ENCODE peak calls at places on chromosomes 16 and 17, in five cellular contexts. E is lung, Z is adrenal gland, C is neural progenitor cell, U is bronchial epithelial cell. P is an unnamed sample.

GRCh38 chr17:79391808-79392233 is 219.0 kb downstream of the RBFOX3 start:
- DNase-seq in E (peak; percentile 71), Z (peak; percentile 68), C (peak; percentile 91), U (peak; percentile 28), P (peak; percentile 72)

GRCh38 chr16:70267516-70267915 is 15.8 kb upstream of the EXOSC6 start:
- DNase-seq in E (no peak), Z (peak; percentile 35), C (peak; percentile 70), U (peak; percentile 57), P (peak; percentile 46)

GRCh38 chr16:9050102-9050830 is 41.2 kb upstream of the HAPSTR1 start:
- DNase-seq in E (no peak), Z (peak; percentile 18), C (peak; percentile 61), U (no peak), P (peak; percentile 45)

GRCh38 chr17:80663783-80664206 is 119.2 kb downstream of the RPTOR start:
- DNase-seq in E (peak; percentile 33), Z (no peak), C (no peak), U (no peak), P (no peak)

GRCh38 chr16:28298511-28298878 is 6.2 kb downstream of the SBK1 start:
- DNase-seq in E (peak; percentile 50), Z (no peak), C (peak; percentile 62), U (no peak), P (no peak)

GRCh38 chr17:28712037-28712704 is 483 bp upstream of the PROCA1 start:
- DNase-seq in E (no peak), Z (no peak), C (peak; percentile 80), U (no peak), P (peak; percentile 81)

GRCh38 chr16:85347213-85347591 is 234.9 kb upstream of the CIBAR2 start:
- DNase-seq in E (no peak), Z (no peak), C (peak; percentile 60), U (peak; percentile 27), P (peak; percentile 23)

GRCh38 chr16:89094252-89094901 is 725 bp downstream of the ACSF3 start:
- DNase-seq in E (no peak), Z (no peak), C (peak; percentile 46), U (peak; percentile 23), P (no peak)

GRCh38 chr17:4744999-4745969 is 5.6 kb upstream of the CXCL16 start:
- DNase-seq in E (no peak), Z (no peak), C (peak; percentile 82), U (no peak), P (no peak)

GRCh38 chr16:30369091-30369937 is 980 bp downstream of the TBC1D10B start:
- DNase-seq in E (no peak), Z (peak; percentile 51), C (peak; percentile 73), U (no peak), P (no peak)

GRCh38 chr17:82909322-82909904 is 69.6 kb upstream of the ZNF750 start:
- DNase-seq in E (no peak), Z (no peak), C (no peak), U (no peak), P (no peak)

GRCh38 chr16:73196670-73197069 is 148.7 kb upstream of the ZFHX3 start:
- DNase-seq in E (peak; percentile 74), Z (peak; percentile 76), C (peak; percentile 85), U (peak; percentile 67), P (peak; percentile 69)

GRCh38 chr16:23907457-23907902 is 71.7 kb downstream of the PRKCB start:
- DNase-seq in E (no peak), Z (no peak), C (no peak), U (no peak), P (no peak)

GRCh38 chr16:23908790-23909189 is 73.0 kb downstream of the PRKCB start:
- DNase-seq in E (no peak), Z (no peak), C (no peak), U (no peak), P (no peak)

GRCh38 chr16:23909792-23910418 is 74.1 kb downstream of the PRKCB start:
- DNase-seq in E (no peak), Z (no peak), C (no peak), U (no peak), P (no peak)

GRCh38 chr16:23905027-23905426 is 69.2 kb downstream of the PRKCB start:
- DNase-seq in E (no peak), Z (no peak), C (peak; percentile 83), U (peak; percentile 50), P (no peak)

GRCh38 chr16:23907903-23908302 is 72.1 kb downstream of the PRKCB start:
- DNase-seq in E (no peak), Z (no peak), C (no peak), U (no peak), P (no peak)
- H3K4me3 ChIP-seq in E (no peak overlapping the region), Z (no peak overlapping the region), C (no peak overlapping the region), U (no peak overlapping the region), P (no peak overlapping the region)

GRCh38 chr16:81770008-81770407 is 9.1 kb upstream of the PLCG2 start:
- DNase-seq in E (no peak), Z (no peak), C (no peak), U (no peak), P (no peak)
- TF ChIP-seq CTCF in E (no peak), Z (no peak), C (no peak), U (no peak), P (no peak)

GRCh38 chr17:33745047-33745783 is 452.1 kb upstream of the ASIC2 start:
- DNase-seq in E (no peak), Z (no peak), C (no peak), U (no peak), P (no peak)

GRCh38 chr17:33739714-33740113 is 446.6 kb upstream of the ASIC2 start:
- DNase-seq in E (no peak), Z (no peak), C (no peak), U (no peak), P (no peak)
- H3K4me3 ChIP-seq in E (no peak overlapping the region), Z (no peak overlapping the region), C (no peak overlapping the region), U (no peak overlapping the region), P (no peak overlapping the region)

DNA sequence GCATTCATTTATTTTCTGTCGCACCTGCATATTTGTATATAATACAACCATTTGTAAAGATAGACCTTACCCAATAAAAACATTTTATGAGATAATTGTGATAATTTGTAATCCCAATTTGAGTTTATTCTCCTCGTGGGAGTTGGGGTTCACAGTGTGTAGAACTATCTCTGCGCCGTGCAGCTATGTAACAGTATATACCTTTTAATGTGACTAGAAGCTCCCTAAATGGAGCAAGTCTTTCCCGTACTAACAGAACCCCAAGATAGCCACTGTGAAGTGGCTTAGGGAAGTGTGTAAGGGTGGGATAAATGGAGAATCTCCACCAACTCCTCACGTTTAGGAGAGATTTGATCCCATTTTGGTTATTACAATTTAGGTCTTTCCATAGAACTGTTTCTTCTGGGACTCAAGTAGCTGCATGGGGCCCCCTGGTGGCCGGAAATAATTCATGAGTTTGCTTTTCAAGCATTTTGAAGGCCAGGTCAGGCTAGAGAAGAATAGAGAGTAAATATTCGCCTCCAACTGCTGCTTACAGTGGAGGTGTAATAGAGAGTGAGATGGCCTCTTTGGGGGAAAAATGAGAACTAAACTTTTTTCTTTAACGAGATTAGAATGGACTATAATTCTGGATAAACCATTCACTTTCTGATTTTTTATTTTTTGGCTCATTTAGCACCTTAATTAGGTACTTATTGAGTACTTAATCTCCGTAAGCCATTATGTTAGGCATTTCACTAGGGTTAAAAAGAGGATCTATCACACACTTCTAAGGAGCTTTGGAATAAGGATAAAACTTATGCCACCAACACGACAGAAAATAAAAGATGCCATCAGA is 4.5 kb downstream of the TMEM100 start:
- DNase-seq in E (peak; percentile 73), Z (peak; percentile 81), C (peak; percentile 85), U (peak; percentile 55), P (peak; percentile 80)
- TF ChIP-seq CTCF in E (peak; percentile 36), Z (peak; percentile 93), C (peak; percentile 88), U (peak; percentile 66), P (peak; percentile 70)

DNA sequence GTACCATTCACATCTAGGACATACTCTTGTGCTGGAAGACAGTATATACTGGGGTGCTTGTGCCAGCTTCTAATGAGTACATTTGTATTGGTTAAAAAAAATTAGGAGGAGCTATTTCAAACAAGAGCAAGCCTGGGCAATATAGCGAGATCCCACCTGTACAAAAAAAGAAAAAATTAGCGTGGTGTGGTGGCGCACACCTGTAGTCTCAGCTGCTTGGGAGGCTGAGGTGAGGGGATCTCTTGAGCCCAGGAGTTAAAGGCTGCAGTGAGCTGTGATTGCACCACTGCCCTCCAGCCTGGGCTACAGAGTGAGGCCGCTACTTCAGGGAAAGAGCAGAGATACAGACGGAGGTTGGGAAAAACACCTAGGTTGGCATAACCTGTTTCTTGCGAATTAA is 1.2 kb downstream of the MRTFB start:
- DNase-seq in E (no peak), Z (no peak), C (no peak), U (no peak), P (no peak)
- H3K4me3 ChIP-seq in E (no peak overlapping the region), Z (no peak overlapping the region), C (peak overlapping the region; percentile 92), U (peak overlapping the region; percentile 79), P (no peak overlapping the region)

DNA sequence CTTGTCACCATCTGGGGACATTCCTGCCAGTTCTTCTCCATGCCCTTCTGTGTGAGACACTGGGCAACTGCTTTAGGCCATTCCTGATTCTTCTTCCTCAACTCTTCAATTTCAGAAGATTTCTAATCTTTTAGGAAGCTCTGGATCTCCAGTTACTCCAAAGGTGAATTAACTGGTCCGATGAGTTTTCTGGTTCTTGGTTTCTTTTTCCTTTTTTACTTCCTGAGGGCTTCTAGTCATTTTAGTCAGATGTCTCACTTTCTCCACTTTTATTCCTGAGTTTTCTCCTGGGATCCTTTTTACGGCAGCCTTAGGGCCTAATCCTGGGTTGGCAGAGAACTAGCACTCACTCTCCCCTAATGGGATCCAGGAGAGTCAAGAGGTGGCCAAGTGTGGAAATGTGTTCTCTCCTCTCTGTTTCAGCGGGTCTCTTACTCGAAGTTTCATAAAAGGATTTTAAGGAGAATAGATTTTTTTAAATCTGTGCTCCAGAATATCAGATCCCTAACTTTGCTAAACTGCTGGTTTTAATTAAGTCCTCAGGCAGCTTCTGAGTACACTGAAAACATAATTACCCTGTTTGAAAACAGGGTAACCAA is 107.6 kb downstream of the RMI2 start:
- DNase-seq in E (no peak), Z (no peak), C (no peak), U (no peak), P (no peak)
- TF ChIP-seq CTCF in E (no peak), Z (no peak), C (no peak), U (no peak), P (no peak)

DNA sequence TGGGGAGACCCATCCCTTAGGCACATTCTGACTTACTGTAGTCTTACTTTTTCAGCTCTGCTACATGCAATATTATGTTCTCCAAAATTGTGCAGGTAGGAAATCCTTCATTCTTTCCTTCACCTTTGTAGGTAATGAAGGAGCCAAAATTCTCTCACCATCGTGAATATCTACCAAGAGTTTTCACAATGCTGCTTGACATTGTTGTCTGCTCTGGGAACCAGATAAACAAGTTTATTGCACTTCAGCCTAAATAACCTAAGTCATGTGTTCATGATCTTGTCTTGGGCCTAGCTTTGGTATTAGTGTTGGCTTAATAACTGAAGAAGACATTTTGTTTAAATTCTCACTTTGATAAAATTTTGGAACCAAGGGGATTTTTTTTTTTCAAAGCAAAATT is 110.8 kb upstream of the ELAC2 start:
- DNase-seq in E (no peak), Z (no peak), C (no peak), U (no peak), P (no peak)
- H3K4me3 ChIP-seq in E (no peak overlapping the region), Z (no peak overlapping the region), C (no peak overlapping the region), U (no peak overlapping the region), P (no peak overlapping the region)

GRCh38 chr16:57382535-57383275 is 10.4 kb downstream of the CX3CL1 start:
- DNase-seq in E (no peak), Z (no peak), C (no peak), U (no peak), P (no peak)
- TF ChIP-seq CTCF in E (no peak), Z (no peak), C (no peak), U (no peak), P (no peak)